ENCODE peak calls at places on chromosome 12, in seven cellular contexts. D is mucosa of descending colon, G is spleen, I is hepatocyte, E is foreskin fibroblast, X is BJ, A is transverse colon. N is an unnamed sample.

GRCh38 chr12:98470469-98471082 is 44.8 kb upstream of the TMPO start:
- DNase-seq in D (no peak), G (no peak), I (no peak), E (no peak), X (no peak), A (no peak), N (peak)

GRCh38 chr12:57048423-57048822 is 1.5 kb downstream of the MYO1A start:
- DNase-seq in D (no peak), G (no peak), I (no peak), E (no peak), X (no peak), A (no peak), N (no peak)

GRCh38 chr12:24127919-24128721 is 178.7 kb upstream of the SOX5 start:
- DNase-seq in D (no peak), G (no peak), I (no peak), E (no peak), X (no peak), A (peak), N (no peak)

GRCh38 chr12:13489246-13489645 is 292.7 kb downstream of the EMP1 start:
- DNase-seq in D (no peak), G (no peak), I (no peak), E (no peak), X (no peak), A (no peak), N (no peak)

GRCh38 chr12:50505386-50505827 is 622 bp downstream of the DIP2B start:
- DNase-seq in D (peak), G (peak), I (peak), E (peak), X (no peak), A (peak), N (peak)

GRCh38 chr12:109581856-109582255 is 8.3 kb downstream of the MVK start:
- DNase-seq in D (no peak), G (no peak), I (no peak), E (peak), X (no peak), A (no peak), N (peak)

GRCh38 chr12:132622437-132623071 is 4.0 kb downstream of the P2RX2 start:
- DNase-seq in D (no peak), G (no peak), I (no peak), E (peak), X (peak), A (no peak), N (peak)

GRCh38 chr12:120261951-120262851 is 3.3 kb downstream of the PXN start:
- DNase-seq in D (peak), G (no peak), I (no peak), E (peak), X (no peak), A (peak), N (no peak)

GRCh38 chr12:132955933-132956725 is at the start of gene ZNF605:
- DNase-seq in D (peak), G (peak), I (peak), E (peak), X (peak), A (peak), N (peak)

GRCh38 chr12:13135336-13136178 is 32.1 kb upstream of the GSG1 start:
- DNase-seq in D (no peak), G (peak), I (peak), E (peak), X (peak), A (no peak), N (peak)

GRCh38 chr12:132282950-132283771 is 46.2 kb downstream of the GALNT9 start:
- DNase-seq in D (no peak), G (no peak), I (no peak), E (no peak), X (no peak), A (no peak), N (no peak)

GRCh38 chr12:96495155-96495554 is 5.8 kb downstream of the CFAP54 start:
- DNase-seq in D (no peak), G (no peak), I (no peak), E (no peak), X (no peak), A (no peak), N (no peak)

GRCh38 chr12:110352401-110352800 is 51.1 kb downstream of the ANAPC7 start:
- DNase-seq in D (no peak), G (no peak), I (no peak), E (no peak), X (no peak), A (no peak), N (no peak)

GRCh38 chr12:39272934-39273770 is 169.8 kb downstream of the KIF21A start:
- DNase-seq in D (peak), G (no peak), I (peak), E (peak), X (no peak), A (peak), N (peak)

GRCh38 chr12:68097386-68097785 is 62.2 kb downstream of the IFNG start:
- DNase-seq in D (no peak), G (no peak), I (no peak), E (no peak), X (no peak), A (no peak), N (no peak)

GRCh38 chr12:120721866-120722265 is 3.8 kb upstream of the ACADS start:
- DNase-seq in D (no peak), G (peak), I (no peak), E (no peak), X (no peak), A (no peak), N (no peak)

GRCh38 chr12:87728936-87729593 is 300.1 kb downstream of the C12orf50 start:
- DNase-seq in D (no peak), G (no peak), I (peak), E (no peak), X (no peak), A (no peak), N (no peak)

GRCh38 chr12:63752283-63752682 is 27.4 kb upstream of the RXYLT1 start:
- DNase-seq in D (no peak), G (no peak), I (no peak), E (no peak), X (no peak), A (no peak), N (no peak)

GRCh38 chr12:34339922-34340321 is 317.6 kb downstream of the ALG10 start:
- DNase-seq in D (no peak), G (no peak), I (no peak), E (no peak), X (no peak), A (no peak), N (no peak)

GRCh38 chr12:50197297-50197727 is 30.1 kb upstream of the CERS5 start:
- DNase-seq in D (no peak), G (no peak), I (no peak), E (no peak), X (no peak), A (no peak), N (peak)

GRCh38 chr12:98085360-98085759 is 430.0 kb upstream of the TMPO start:
- DNase-seq in D (no peak), G (no peak), I (peak), E (no peak), X (no peak), A (no peak), N (no peak)

GRCh38 chr12:95637471-95638155 is 86.3 kb upstream of the USP44 start:
- DNase-seq in D (no peak), G (no peak), I (no peak), E (peak), X (peak), A (no peak), N (peak)

GRCh38 chr12:14408208-14408607 is 42.7 kb downstream of the ATF7IP start:
- DNase-seq in D (no peak), G (no peak), I (no peak), E (peak), X (no peak), A (no peak), N (peak)

GRCh38 chr12:80230068-80230467 is 130.7 kb downstream of the OTOGL start:
- DNase-seq in D (no peak), G (no peak), I (no peak), E (no peak), X (no peak), A (no peak), N (no peak)

GRCh38 chr12:103273645-103274044 is 222.1 kb downstream of the C12orf42 start:
- DNase-seq in D (no peak), G (no peak), I (peak), E (no peak), X (no peak), A (no peak), N (no peak)

GRCh38 chr12:88944403-88944802 is 364.1 kb upstream of the KITLG start:
- DNase-seq in D (no peak), G (no peak), I (no peak), E (peak), X (no peak), A (no peak), N (peak)

GRCh38 chr12:20214286-20214685 is 154.1 kb upstream of the PDE3A start:
- DNase-seq in D (no peak), G (no peak), I (peak), E (peak), X (no peak), A (no peak), N (peak)

GRCh38 chr12:82695531-82695930 is 8.8 kb downstream of the TMTC2 start:
- DNase-seq in D (no peak), G (no peak), I (no peak), E (no peak), X (no peak), A (no peak), N (no peak)

GRCh38 chr12:30985814-30986452 is 59.4 kb downstream of the TSPAN11 start:
- DNase-seq in D (peak), G (no peak), I (peak), E (peak), X (no peak), A (peak), N (peak)

GRCh38 chr12:40010899-40011774 is 94.7 kb downstream of the SLC2A13 start:
- DNase-seq in D (peak), G (no peak), I (peak), E (peak), X (no peak), A (peak), N (peak)

GRCh38 chr12:121579190-121579791 is 1.5 kb downstream of the KDM2B start:
- DNase-seq in D (peak), G (peak), I (peak), E (peak), X (no peak), A (peak), N (peak)

GRCh38 chr12:9340422-9341259 is 132.4 kb upstream of the PZP start:
- DNase-seq in D (no peak), G (no peak), I (no peak), E (peak), X (no peak), A (no peak), N (peak)
- TF ChIP-seq CTCF in D (no peak), G (no peak), I (no peak), E (no peak), X (no peak), A (no peak), N (no peak)

GRCh38 chr12:118059645-118060275 is 1.2 kb downstream of the WSB2 start:
- DNase-seq in D (no peak), G (no peak), I (no peak), E (no peak), X (no peak), A (no peak), N (peak)
- H3K4me3 ChIP-seq in D (no peak), G (peak), I (peak), E (peak), X (peak), A (peak), N (peak)

GRCh38 chr12:107447336-107447735 is 238.3 kb upstream of the PWP1 start:
- DNase-seq in D (no peak), G (peak), I (no peak), E (no peak), X (no peak), A (no peak), N (no peak)

GRCh38 chr12:107450541-107450940 is 235.1 kb upstream of the PWP1 start:
- DNase-seq in D (no peak), G (peak), I (no peak), E (no peak), X (no peak), A (no peak), N (no peak)

GRCh38 chr12:107449891-107450290 is 235.7 kb upstream of the PWP1 start:
- DNase-seq in D (no peak), G (no peak), I (no peak), E (peak), X (no peak), A (no peak), N (peak)

GRCh38 chr12:107446476-107446875 is 239.1 kb upstream of the PWP1 start:
- DNase-seq in D (no peak), G (no peak), I (no peak), E (no peak), X (no peak), A (no peak), N (no peak)

DNA sequence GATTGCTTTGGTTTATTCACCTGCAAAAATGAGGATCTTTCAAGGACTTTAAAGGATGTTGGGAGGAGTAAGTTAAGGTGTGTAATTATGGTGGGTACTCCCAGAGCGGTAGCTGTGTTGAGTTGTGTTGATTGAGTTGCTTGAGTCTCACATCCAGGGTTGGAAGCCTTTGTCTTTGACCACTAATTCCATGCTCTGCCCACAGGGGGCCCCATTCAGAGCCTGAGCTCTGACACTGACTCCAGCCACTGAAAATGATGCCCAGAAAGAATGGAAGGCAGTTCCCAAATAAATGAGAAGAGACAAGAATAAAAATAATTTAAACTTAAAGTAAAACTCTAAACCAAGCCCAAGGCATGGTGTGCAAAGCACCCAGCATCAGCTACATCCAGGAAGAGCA is 237.4 kb upstream of the PWP1 start:
- DNase-seq in D (peak), G (peak), I (no peak), E (peak), X (no peak), A (peak), N (no peak)
- TF ChIP-seq CTCF in D (no peak), G (no peak), I (no peak), E (peak), X (peak), A (peak), N (peak)

GRCh38 chr12:402127-402456 is 648 bp downstream of the CCDC77 start:
- DNase-seq in D (no peak), G (no peak), I (peak), E (peak), X (no peak), A (no peak), N (peak)

GRCh38 chr12:400828-401227 is 616 bp upstream of the CCDC77 start:
- DNase-seq in D (no peak), G (no peak), I (no peak), E (no peak), X (no peak), A (no peak), N (no peak)

GRCh38 chr12:401235-402126 is at the start of gene CCDC77:
- DNase-seq in D (peak), G (peak), I (peak), E (peak), X (peak), A (peak), N (peak)
- H3K4me3 ChIP-seq in D (peak), G (peak), I (peak), E (peak), X (peak), A (peak), N (peak)

GRCh38 chr12:46383654-46384450 is 11.3 kb upstream of the SLC38A2 start:
- DNase-seq in D (peak), G (peak), I (peak), E (peak), X (peak), A (peak), N (peak)
- TF ChIP-seq CTCF in D (no peak), G (no peak), I (no peak), E (no peak), X (no peak), A (no peak), N (no peak)

DNA sequence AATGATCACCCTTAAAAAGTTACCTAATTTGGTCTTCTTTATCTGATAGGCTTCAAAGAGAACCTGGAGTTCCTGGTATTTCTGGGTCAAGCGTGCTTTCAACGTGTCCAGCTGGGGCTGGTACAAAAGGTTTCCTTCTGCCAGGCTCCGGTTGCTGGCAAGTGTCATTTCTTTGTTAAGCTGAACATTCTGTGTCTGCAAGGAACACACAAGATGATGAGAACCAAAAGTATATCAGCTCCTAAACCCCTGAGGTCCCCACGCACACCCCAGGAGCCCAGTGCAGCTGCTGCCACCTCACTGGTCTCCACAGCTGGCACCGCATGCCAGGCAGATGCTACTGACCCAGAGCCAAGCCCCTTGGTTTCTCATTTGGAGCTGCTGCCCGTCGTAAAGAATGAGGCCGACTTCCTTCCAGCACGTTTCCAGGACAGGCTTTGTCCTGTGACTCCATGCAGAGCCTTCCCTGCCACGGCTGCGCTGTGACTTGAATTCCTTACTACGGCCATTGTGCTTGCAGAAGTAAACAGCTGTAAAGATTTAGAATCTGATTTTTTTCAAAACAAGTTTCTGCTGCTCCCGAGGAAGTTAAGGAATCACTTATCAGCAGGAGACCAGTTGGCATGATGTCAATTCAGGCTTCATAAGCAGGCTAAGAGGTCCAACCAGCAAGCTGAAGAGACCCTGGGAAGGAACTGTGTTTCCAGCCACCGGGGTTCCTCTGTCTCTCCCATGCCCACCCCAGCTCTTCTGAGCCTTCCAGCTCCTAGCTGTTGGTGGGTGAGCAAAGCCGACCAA is 24.9 kb downstream of the VPS37B start:
- DNase-seq in D (peak), G (peak), I (peak), E (peak), X (no peak), A (peak), N (peak)
- H3K4me3 ChIP-seq in D (no peak), G (peak), I (no peak), E (peak), X (peak), A (peak), N (peak)

GRCh38 chr12:12088761-12089160 is 18.0 kb downstream of the BCL2L14 start:
- DNase-seq in D (no peak), G (no peak), I (no peak), E (no peak), X (no peak), A (no peak), N (no peak)

GRCh38 chr12:12088147-12088546 is 17.4 kb downstream of the BCL2L14 start:
- DNase-seq in D (no peak), G (no peak), I (no peak), E (no peak), X (no peak), A (no peak), N (no peak)

GRCh38 chr12:12095016-12095415 is 24.3 kb downstream of the BCL2L14 start:
- DNase-seq in D (no peak), G (no peak), I (no peak), E (no peak), X (no peak), A (no peak), N (no peak)

GRCh38 chr12:12094481-12094880 is 23.7 kb downstream of the BCL2L14 start:
- DNase-seq in D (no peak), G (peak), I (no peak), E (no peak), X (no peak), A (no peak), N (no peak)

GRCh38 chr12:12091977-12092663 is 21.4 kb downstream of the BCL2L14 start:
- DNase-seq in D (no peak), G (peak), I (no peak), E (no peak), X (no peak), A (peak), N (peak)
- TF ChIP-seq CTCF in D (no peak), G (no peak), I (no peak), E (no peak), X (no peak), A (no peak), N (no peak)

GRCh38 chr12:26686438-26686837 is 146.6 kb downstream of the ITPR2 start:
- DNase-seq in D (no peak), G (no peak), I (no peak), E (no peak), X (no peak), A (no peak), N (no peak)
- H3K4me3 ChIP-seq in D (no peak), G (no peak), I (no peak), E (no peak), X (no peak), A (no peak), N (no peak)

DNA sequence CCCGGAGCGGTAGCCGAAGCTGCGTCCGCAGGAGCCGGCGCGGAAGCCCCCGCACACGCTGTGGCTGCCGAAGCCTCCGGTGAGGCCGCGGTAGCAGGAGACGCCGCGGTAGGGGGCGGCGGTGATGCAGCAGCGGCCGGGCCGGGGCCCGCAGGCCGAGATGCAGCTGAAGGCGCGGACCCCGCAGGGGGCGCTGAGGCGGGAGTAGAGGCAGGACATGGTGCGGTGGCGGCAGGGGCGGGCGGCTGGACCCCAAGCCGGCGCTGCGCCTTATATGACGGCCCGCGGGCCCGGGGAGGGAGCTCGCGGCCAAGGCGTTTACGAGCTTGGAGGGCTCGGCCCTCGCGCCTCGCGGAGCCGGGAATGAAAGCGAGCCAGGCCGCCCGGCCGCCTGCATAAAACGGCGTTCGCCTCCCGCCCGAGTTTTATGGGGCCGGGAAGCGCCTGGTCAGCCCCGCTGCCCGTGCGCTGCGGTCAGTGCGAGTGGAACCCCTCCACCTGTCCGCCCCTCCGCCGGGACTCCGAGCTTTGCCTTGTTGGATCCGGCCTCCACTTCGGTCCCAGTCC is 16.0 kb upstream of the KRT86 start:
- DNase-seq in D (peak), G (peak), I (peak), E (peak), X (no peak), A (no peak), N (peak)
- TF ChIP-seq CTCF in D (no peak), G (no peak), I (peak), E (no peak), X (peak), A (no peak), N (no peak)